ENCODE peak calls at places on chromosomes 4 and X, in five cellular contexts. M is activated CD4-positive, CD25-positive, alpha-beta regulatory T cell; S is dorsolateral prefrontal cortex; I is mucosa of gallbladder; C is AG09309. F is an unnamed sample.

GRCh38 chr4:24321151-24321550 is 263.2 kb downstream of the DHX15 start:
- DNase-seq in I (no peak), M (no peak), S (no peak), C (peak; percentile 52), F (no peak)

GRCh38 chr4:101211146-101211553 is 136.2 kb downstream of the PPP3CA start:
- DNase-seq in M (no peak), C (peak; percentile 20), S (no peak), I (no peak), F (no peak)

GRCh38 chrX:2500681-2501151 is at the start of the genes DHRSX and ZBED1:
- DNase-seq in C (no peak), M (no peak), S (no peak), I (no peak), F (no peak)

GRCh38 chr4:85762204-85762884 is 287.4 kb downstream of the ARHGAP24 start:
- DNase-seq in C (no peak), S (no peak), M (no peak), I (no peak), F (no peak)

GRCh38 chrX:104172121-104172520 is 5.9 kb downstream of the FAM199X start:
- DNase-seq in I (no peak), M (no peak), S (no peak), C (no peak), F (no peak)

GRCh38 chr4:139655116-139655515 is 10.5 kb upstream of the MGST2 start:
- DNase-seq in M (no peak), C (peak; percentile 27), S (peak; percentile 11), I (no peak), F (no peak)

GRCh38 chr4:123081971-123082370 is 159.6 kb upstream of the NUDT6 start:
- DNase-seq in S (no peak), C (no peak), I (no peak), M (no peak), F (no peak)

GRCh38 chr4:84317513-84317912 is 181.6 kb downstream of the NKX6-1 start:
- DNase-seq in S (no peak), I (no peak), C (no peak), M (no peak), F (no peak)

GRCh38 chrX:13026877-13027652 is 17.4 kb downstream of the FAM9C start:
- DNase-seq in I (no peak), S (no peak), C (no peak), M (no peak), F (no peak)

GRCh38 chrX:120452131-120452530 is 17.0 kb downstream of the LAMP2 start:
- DNase-seq in I (no peak), C (no peak), S (peak; percentile 21), M (no peak), F (no peak)

GRCh38 chrX:153478746-153479145 is 8.4 kb upstream of the HAUS7 start:
- DNase-seq in S (no peak), M (no peak), C (no peak), I (no peak), F (no peak)

GRCh38 chr4:139243448-139244365 is 36.3 kb downstream of the MGARP start:
- DNase-seq in C (peak; percentile 99), S (no peak), M (no peak), I (no peak), F (no peak)

GRCh38 chr4:88573995-88574394 is 18.3 kb upstream of the HERC3 start:
- DNase-seq in S (no peak), I (no peak), M (no peak), C (no peak), F (no peak)

GRCh38 chr4:124334119-124334518 is 378.4 kb downstream of the ANKRD50 start:
- DNase-seq in I (peak; percentile 25), M (no peak), S (no peak), C (peak; percentile 80), F (no peak)

GRCh38 chrX:117996918-117997480 is 119.6 kb downstream of the KLHL13 start:
- DNase-seq in M (no peak), C (no peak), I (no peak), S (no peak), F (no peak)

GRCh38 chrX:134377537-134377936 is 82.4 kb upstream of the HPRT1 start:
- DNase-seq in M (no peak), C (no peak), I (no peak), S (no peak), F (no peak)

GRCh38 chrX:9805956-9806355 is 19.7 kb downstream of the SHROOM2 start:
- DNase-seq in S (no peak), C (no peak), M (no peak), I (no peak), F (no peak)

GRCh38 chr4:153522800-153523089 is 56.6 kb downstream of the TMEM131L start:
- DNase-seq in M (no peak), I (no peak), S (no peak), C (no peak), F (no peak)

GRCh38 chr4:16931906-16932305 is 33.5 kb upstream of the LDB2 start:
- DNase-seq in S (no peak), I (no peak), C (no peak), M (no peak), F (no peak)

GRCh38 chr4:185580699-185581098 is 45.4 kb upstream of the PDLIM3 start:
- DNase-seq in S (no peak), I (no peak), M (no peak), C (no peak), F (no peak)

GRCh38 chr4:87819281-87819919 is 13.4 kb upstream of the MEPE start:
- DNase-seq in C (peak; percentile 40), I (no peak), S (no peak), M (no peak), F (no peak)

GRCh38 chr4:1385373-1386340 is 20.6 kb downstream of the NKX1-1 start:
- DNase-seq in M (no peak), C (no peak), I (no peak), S (no peak), F (no peak)

GRCh38 chrX:3161686-3162085 is 120.4 kb downstream of the ARSF start:
- DNase-seq in I (no peak), C (no peak), S (no peak), M (no peak), F (no peak)

GRCh38 chr4:89889289-89889688 is 5.4 kb upstream of the MMRN1 start:
- DNase-seq in M (no peak), C (no peak), S (no peak), I (no peak), F (no peak)

GRCh38 chr4:7595883-7596535 is 161.3 kb upstream of the PSAPL1 start:
- DNase-seq in C (no peak), M (no peak), S (peak; percentile 22), I (no peak), F (no peak)

GRCh38 chr4:170391066-170391754 is 301.5 kb upstream of the AADAT start:
- DNase-seq in C (no peak), S (no peak), I (no peak), M (no peak), F (no peak)

GRCh38 chrX:11214346-11215190 is 78.6 kb upstream of the AMELX start:
- DNase-seq in C (no peak), I (no peak), M (no peak), S (no peak), F (no peak)

F was measured in central memory CD8-positive, alpha-beta T cell.